ENCODE peak calls at places on chromosomes 7 and 10, in five cellular contexts. One of them, this sample, is unnamed. For H3K4me1, the result is how much of the 10 kb centered on the place peaks cover.

GRCh38 chr7:11228515-11228914 is 254.8 kb downstream of the PHF14 start:
- DNase-seq in cardiac muscle cell: peak
- DNase-seq in esophagus muscularis mucosa: peak
- DNase-seq in uterus: peak
- DNase-seq in tibial nerve: peak
- DNase-seq in this sample: peak

GRCh38 chr7:102472126-102473041 is 6.3 kb downstream of the POLR2J start:
- DNase-seq in cardiac muscle cell: no peak
- DNase-seq in esophagus muscularis mucosa: no peak
- DNase-seq in uterus: no peak
- DNase-seq in tibial nerve: no peak
- DNase-seq in this sample: no peak

GRCh38 chr10:43253461-43254198 is 13.2 kb downstream of the RASGEF1A start:
- DNase-seq in cardiac muscle cell: no peak
- DNase-seq in esophagus muscularis mucosa: peak
- DNase-seq in uterus: peak
- DNase-seq in tibial nerve: no peak
- DNase-seq in this sample: peak

GRCh38 chr7:69577221-69577620 is 21.1 kb upstream of the AUTS2 start:
- DNase-seq in cardiac muscle cell: peak
- DNase-seq in esophagus muscularis mucosa: peak
- DNase-seq in uterus: no peak
- DNase-seq in tibial nerve: no peak
- DNase-seq in this sample: no peak

GRCh38 chr7:158052381-158053095 is 535.1 kb downstream of the PTPRN2 start:
- DNase-seq in cardiac muscle cell: no peak
- DNase-seq in esophagus muscularis mucosa: no peak
- DNase-seq in uterus: no peak
- DNase-seq in tibial nerve: no peak
- DNase-seq in this sample: no peak

GRCh38 chr7:82284936-82285519 is 158.5 kb downstream of the CACNA2D1 start:
- DNase-seq in cardiac muscle cell: no peak
- DNase-seq in esophagus muscularis mucosa: no peak
- DNase-seq in uterus: no peak
- DNase-seq in tibial nerve: no peak
- DNase-seq in this sample: no peak

GRCh38 chr10:5552376-5553321 is 27.9 kb downstream of the CALML3 start:
- DNase-seq in cardiac muscle cell: no peak
- DNase-seq in esophagus muscularis mucosa: no peak
- DNase-seq in uterus: no peak
- DNase-seq in tibial nerve: no peak
- DNase-seq in this sample: peak

GRCh38 chr10:24947304-24948097 is 4.9 kb downstream of the PRTFDC1 start:
- DNase-seq in cardiac muscle cell: peak
- DNase-seq in esophagus muscularis mucosa: peak
- DNase-seq in uterus: no peak
- DNase-seq in tibial nerve: no peak
- DNase-seq in this sample: no peak

GRCh38 chr7:18555120-18555519 is 59.6 kb downstream of the HDAC9 start:
- DNase-seq in cardiac muscle cell: no peak
- DNase-seq in esophagus muscularis mucosa: no peak
- DNase-seq in uterus: no peak
- DNase-seq in tibial nerve: no peak
- DNase-seq in this sample: no peak

GRCh38 chr10:42899036-42899435 is 116.4 kb downstream of the BMS1 start:
- DNase-seq in cardiac muscle cell: no peak
- DNase-seq in esophagus muscularis mucosa: no peak
- DNase-seq in uterus: no peak
- DNase-seq in tibial nerve: no peak
- DNase-seq in this sample: no peak

GRCh38 chr7:28093617-28094232 is 86.9 kb downstream of the JAZF1 start:
- DNase-seq in cardiac muscle cell: peak
- DNase-seq in esophagus muscularis mucosa: no peak
- DNase-seq in uterus: peak
- DNase-seq in tibial nerve: peak
- DNase-seq in this sample: peak

GRCh38 chr10:62153191-62153590 is 115.5 kb downstream of the RTKN2 start:
- DNase-seq in cardiac muscle cell: peak
- DNase-seq in esophagus muscularis mucosa: no peak
- DNase-seq in uterus: no peak
- DNase-seq in tibial nerve: no peak
- DNase-seq in this sample: no peak

GRCh38 chr7:98119257-98119918 is 12.7 kb downstream of the LMTK2 start:
- DNase-seq in cardiac muscle cell: peak
- DNase-seq in esophagus muscularis mucosa: no peak
- DNase-seq in uterus: no peak
- DNase-seq in tibial nerve: no peak
- DNase-seq in this sample: no peak

GRCh38 chr10:91051834-91052233 is 130.9 kb upstream of the ANKRD1 start:
- DNase-seq in cardiac muscle cell: peak
- DNase-seq in esophagus muscularis mucosa: no peak
- DNase-seq in uterus: peak
- DNase-seq in tibial nerve: peak
- DNase-seq in this sample: peak

GRCh38 chr7:132422502-132423101 is 153.7 kb downstream of the PLXNA4 start:
- DNase-seq in cardiac muscle cell: no peak
- DNase-seq in esophagus muscularis mucosa: no peak
- DNase-seq in uterus: peak
- DNase-seq in tibial nerve: no peak
- DNase-seq in this sample: no peak

GRCh38 chr7:2926120-2926897 is 82.2 kb upstream of the GNA12 start:
- DNase-seq in cardiac muscle cell: no peak
- DNase-seq in esophagus muscularis mucosa: no peak
- DNase-seq in uterus: no peak
- DNase-seq in tibial nerve: no peak
- DNase-seq in this sample: peak

GRCh38 chr10:33193867-33194521 is 140.5 kb downstream of the NRP1 start:
- DNase-seq in cardiac muscle cell: peak
- DNase-seq in esophagus muscularis mucosa: no peak
- DNase-seq in uterus: no peak
- DNase-seq in tibial nerve: peak
- DNase-seq in this sample: no peak

GRCh38 chr10:124231188-124232135 is 138.1 kb upstream of the CHST15 start:
- DNase-seq in cardiac muscle cell: no peak
- DNase-seq in esophagus muscularis mucosa: no peak
- DNase-seq in uterus: no peak
- DNase-seq in tibial nerve: no peak
- DNase-seq in this sample: no peak

GRCh38 chr7:45077579-45077978 is 11.2 kb downstream of the NACAD start:
- DNase-seq in cardiac muscle cell: no peak
- DNase-seq in esophagus muscularis mucosa: no peak
- DNase-seq in uterus: no peak
- DNase-seq in tibial nerve: no peak
- DNase-seq in this sample: no peak

GRCh38 chr10:45308707-45309106 is 6.7 kb downstream of the OR13A1 start:
- DNase-seq in cardiac muscle cell: peak
- DNase-seq in esophagus muscularis mucosa: no peak
- DNase-seq in uterus: no peak
- DNase-seq in tibial nerve: no peak
- DNase-seq in this sample: no peak

GRCh38 chr7:112079671-112080070 is 126.5 kb downstream of the DOCK4 start:
- DNase-seq in cardiac muscle cell: peak
- DNase-seq in esophagus muscularis mucosa: no peak
- DNase-seq in uterus: no peak
- DNase-seq in tibial nerve: no peak
- DNase-seq in this sample: no peak

GRCh38 chr10:91617073-91617580 is 15.7 kb downstream of the PPP1R3C start:
- DNase-seq in cardiac muscle cell: peak
- DNase-seq in esophagus muscularis mucosa: no peak
- DNase-seq in uterus: no peak
- DNase-seq in tibial nerve: no peak
- DNase-seq in this sample: no peak

GRCh38 chr7:45084336-45084735 is 4.4 kb downstream of the NACAD start:
- DNase-seq in cardiac muscle cell: no peak
- DNase-seq in esophagus muscularis mucosa: no peak
- DNase-seq in uterus: no peak
- DNase-seq in tibial nerve: no peak
- DNase-seq in this sample: no peak

GRCh38 chr10:94279835-94280709 is 82.7 kb downstream of the NOC3L start:
- DNase-seq in cardiac muscle cell: peak
- DNase-seq in esophagus muscularis mucosa: no peak
- DNase-seq in uterus: peak
- DNase-seq in tibial nerve: no peak
- DNase-seq in this sample: peak

GRCh38 chr7:20238754-20239324 is 21.7 kb upstream of the MACC1 start:
- DNase-seq in cardiac muscle cell: peak
- DNase-seq in esophagus muscularis mucosa: no peak
- DNase-seq in uterus: no peak
- DNase-seq in tibial nerve: no peak
- DNase-seq in this sample: no peak

GRCh38 chr10:124740374-124741280 is 3.6 kb downstream of the FAM53B start:
- DNase-seq in cardiac muscle cell: peak
- DNase-seq in esophagus muscularis mucosa: no peak
- DNase-seq in uterus: peak
- DNase-seq in tibial nerve: no peak
- DNase-seq in this sample: peak

GRCh38 chr7:151399906-151400305 is 9.9 kb downstream of the WDR86 start:
- DNase-seq in cardiac muscle cell: no peak
- DNase-seq in esophagus muscularis mucosa: no peak
- DNase-seq in uterus: no peak
- DNase-seq in tibial nerve: no peak
- DNase-seq in this sample: no peak

GRCh38 chr7:138000081-138000701 is 1.7 kb downstream of the CREB3L2 start:
- DNase-seq in cardiac muscle cell: peak
- DNase-seq in esophagus muscularis mucosa: no peak
- DNase-seq in uterus: peak
- DNase-seq in tibial nerve: peak
- DNase-seq in this sample: peak

GRCh38 chr7:47669178-47669878 is 87.4 kb upstream of the TNS3 start:
- DNase-seq in cardiac muscle cell: peak
- DNase-seq in esophagus muscularis mucosa: no peak
- DNase-seq in uterus: peak
- DNase-seq in tibial nerve: peak
- DNase-seq in this sample: peak
- H3K4me1 ChIP-seq in cardiac muscle cell: under half
- H3K4me1 ChIP-seq in esophagus muscularis mucosa: under half
- H3K4me1 ChIP-seq in uterus: under half
- H3K4me1 ChIP-seq in tibial nerve: under half
- H3K4me1 ChIP-seq in this sample: under half

GRCh38 chr10:12238821-12239220 is 42.8 kb downstream of the CDC123 start:
- DNase-seq in cardiac muscle cell: no peak
- DNase-seq in esophagus muscularis mucosa: no peak
- DNase-seq in uterus: no peak
- DNase-seq in tibial nerve: no peak
- DNase-seq in this sample: no peak
- H3K4me1 ChIP-seq in cardiac muscle cell: under half
- H3K4me1 ChIP-seq in esophagus muscularis mucosa: half or more
- H3K4me1 ChIP-seq in uterus: under half
- H3K4me1 ChIP-seq in tibial nerve: under half
- H3K4me1 ChIP-seq in this sample: under half

DNA sequence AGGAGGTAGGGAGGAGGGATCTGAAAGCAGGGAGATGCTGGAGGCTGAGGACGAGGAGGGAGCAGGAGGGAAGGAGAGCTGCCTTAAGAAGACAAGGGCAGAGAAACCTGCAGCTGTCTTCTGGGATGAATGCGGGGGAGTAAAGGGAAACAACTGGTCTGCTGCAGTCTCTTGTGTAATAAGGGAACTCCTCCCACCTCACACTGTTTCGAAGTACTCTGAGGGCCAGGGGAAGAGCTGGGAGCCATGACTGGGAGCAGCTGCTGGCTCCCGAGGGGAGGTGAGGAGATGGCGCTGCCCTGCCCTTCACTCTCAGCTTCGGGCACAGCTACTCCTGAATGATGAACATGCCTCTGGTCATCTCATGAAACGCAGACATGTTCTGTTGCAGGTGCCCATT is 65.1 kb downstream of the CLEC2L start:
- DNase-seq in cardiac muscle cell: peak
- DNase-seq in esophagus muscularis mucosa: peak
- DNase-seq in uterus: peak
- DNase-seq in tibial nerve: no peak
- DNase-seq in this sample: no peak
- H3K4me1 ChIP-seq in cardiac muscle cell: under half
- H3K4me1 ChIP-seq in esophagus muscularis mucosa: under half
- H3K4me1 ChIP-seq in uterus: under half
- H3K4me1 ChIP-seq in tibial nerve: under half
- H3K4me1 ChIP-seq in this sample: under half

DNA sequence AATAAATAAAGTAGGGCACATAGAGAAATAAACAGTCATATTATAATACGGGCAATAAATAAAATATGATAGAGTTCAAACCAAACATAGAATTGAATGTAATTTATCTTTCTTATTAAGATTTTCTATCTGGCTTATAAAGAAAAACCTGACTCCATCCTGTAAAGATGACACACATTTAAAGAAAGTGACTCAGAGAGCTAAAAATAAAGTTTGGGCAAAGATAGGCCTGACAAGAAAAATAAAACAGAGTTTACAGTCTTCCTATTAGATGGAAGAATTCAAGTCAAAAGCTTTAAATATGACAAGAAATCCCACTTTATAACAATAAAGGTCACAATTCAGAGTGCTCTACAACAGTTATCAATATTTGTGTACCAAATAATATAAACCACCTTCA is 580.6 kb downstream of the PHTF2 start:
- DNase-seq in cardiac muscle cell: no peak
- DNase-seq in esophagus muscularis mucosa: no peak
- DNase-seq in uterus: no peak
- DNase-seq in tibial nerve: no peak
- DNase-seq in this sample: no peak
- H3K4me1 ChIP-seq in cardiac muscle cell: under half
- H3K4me1 ChIP-seq in esophagus muscularis mucosa: under half
- H3K4me1 ChIP-seq in uterus: under half
- H3K4me1 ChIP-seq in tibial nerve: under half
- H3K4me1 ChIP-seq in this sample: under half

GRCh38 chr10:102614888-102615287 is 29.4 kb upstream of the TRIM8 start:
- DNase-seq in cardiac muscle cell: no peak
- DNase-seq in esophagus muscularis mucosa: no peak
- DNase-seq in uterus: no peak
- DNase-seq in tibial nerve: no peak
- DNase-seq in this sample: no peak
- H3K4me1 ChIP-seq in cardiac muscle cell: half or more
- H3K4me1 ChIP-seq in esophagus muscularis mucosa: half or more
- H3K4me1 ChIP-seq in uterus: under half
- H3K4me1 ChIP-seq in tibial nerve: under half
- H3K4me1 ChIP-seq in this sample: half or more

DNA sequence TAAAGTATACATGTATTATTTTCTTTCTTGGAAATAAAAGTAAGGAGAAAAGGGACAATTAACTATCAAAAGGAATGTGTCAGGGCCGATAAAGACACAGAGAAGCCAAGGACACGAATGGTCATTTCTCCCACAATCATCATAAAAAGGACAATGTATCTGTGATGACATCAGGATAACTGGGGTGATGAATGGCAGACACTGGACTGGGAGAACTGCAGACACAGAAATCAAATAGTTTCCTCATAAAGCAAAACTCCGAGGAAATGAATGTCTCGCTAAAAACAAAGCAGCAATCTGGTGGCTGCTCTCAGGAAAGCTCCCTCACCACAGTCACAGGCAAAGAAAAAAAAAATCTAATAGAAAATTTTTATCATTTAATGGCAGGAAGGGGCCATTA is 69.3 kb upstream of the NPY start:
- DNase-seq in cardiac muscle cell: no peak
- DNase-seq in esophagus muscularis mucosa: peak
- DNase-seq in uterus: no peak
- DNase-seq in tibial nerve: no peak
- DNase-seq in this sample: no peak
- H3K4me1 ChIP-seq in cardiac muscle cell: under half
- H3K4me1 ChIP-seq in esophagus muscularis mucosa: under half
- H3K4me1 ChIP-seq in uterus: under half
- H3K4me1 ChIP-seq in tibial nerve: under half
- H3K4me1 ChIP-seq in this sample: under half

This sample was measured in left ventricle myocardium inferior.